ENCODE peak calls at places on chromosomes 11 and 22, in nine cellular contexts. D is left lung, V is psoas muscle, Y is WTC11, B is BE2C, X is mesothelial cell of epicardium, K is epithelial cell of esophagus, P is AG09309, H is transverse colon. O is an unnamed sample.

GRCh38 chr11:65536412-65537295 is 11.8 kb downstream of the SCYL1 start:
- DNase-seq in D (no peak), V (no peak), Y (no peak), B (no peak), X (no peak), K (no peak), P (no peak), H (no peak), O (no peak)

GRCh38 chr22:36928826-36929535 is 15.6 kb downstream of the CSF2RB start:
- DNase-seq in D (no peak), V (no peak), Y (no peak), B (no peak), X (no peak), K (no peak), P (no peak), H (no peak), O (no peak)

GRCh38 chr22:46974077-46974476 is 211.6 kb downstream of the TBC1D22A start:
- DNase-seq in D (no peak), V (no peak), Y (no peak), B (no peak), X (no peak), K (no peak), P (no peak), H (no peak), O (no peak)

GRCh38 chr11:11980841-11981308 is 27.6 kb downstream of the DKK3 start:
- DNase-seq in D (no peak), V (no peak), Y (no peak), B (no peak), X (no peak), K (peak), P (no peak), H (no peak), O (no peak)

GRCh38 chr11:117950320-117950719 is 21.1 kb upstream of the TMPRSS13 start:
- DNase-seq in D (no peak), V (no peak), Y (no peak), B (no peak), X (no peak), K (no peak), P (no peak), H (peak), O (no peak)

GRCh38 chr22:29765905-29766631 is 739 bp downstream of the ZMAT5 start:
- DNase-seq in D (no peak), V (no peak), Y (peak), B (no peak), X (peak), K (peak), P (no peak), H (peak), O (no peak)

GRCh38 chr22:49958961-49959781 is 1.4 kb upstream of the PIM3 start:
- DNase-seq in D (peak), V (no peak), Y (no peak), B (peak), X (no peak), K (no peak), P (no peak), H (peak), O (peak)

GRCh38 chr11:71988050-71988449 is 10.7 kb upstream of the IL18BP start:
- DNase-seq in D (no peak), V (no peak), Y (no peak), B (no peak), X (no peak), K (no peak), P (peak), H (no peak), O (no peak)

GRCh38 chr22:24357547-24357946 is 69.9 kb upstream of the ADORA2A start:
- DNase-seq in D (no peak), V (no peak), Y (no peak), B (no peak), X (no peak), K (peak), P (no peak), H (no peak), O (no peak)

GRCh38 chr11:6248248-6248647 is 9.4 kb downstream of the CNGA4 start:
- DNase-seq in D (no peak), V (no peak), Y (no peak), B (no peak), X (no peak), K (no peak), P (peak), H (no peak), O (no peak)

GRCh38 chr22:30970356-30970746 is 1.3 kb downstream of the TUG1 start:
- DNase-seq in D (no peak), V (no peak), Y (no peak), B (no peak), X (no peak), K (no peak), P (no peak), H (no peak), O (no peak)

GRCh38 chr11:19474954-19475811 is 234.4 kb upstream of the E2F8 start:
- DNase-seq in D (no peak), V (no peak), Y (no peak), B (no peak), X (no peak), K (no peak), P (no peak), H (no peak), O (no peak)

GRCh38 chr22:27247691-27248434 is 553.7 kb downstream of the MN1 start:
- DNase-seq in D (no peak), V (no peak), Y (no peak), B (no peak), X (no peak), K (no peak), P (no peak), H (no peak), O (no peak)

GRCh38 chr22:30265851-30266444 is 703 bp downstream of the OSM start:
- DNase-seq in D (peak), V (peak), Y (no peak), B (no peak), X (no peak), K (no peak), P (no peak), H (peak), O (no peak)

GRCh38 chr11:80668039-80668438 is 1227.2 kb upstream of the TENM4 start:
- DNase-seq in D (no peak), V (no peak), Y (peak), B (no peak), X (no peak), K (no peak), P (no peak), H (no peak), O (no peak)

GRCh38 chr11:19365743-19366410 is 125.1 kb upstream of the E2F8 start:
- DNase-seq in D (no peak), V (no peak), Y (no peak), B (no peak), X (no peak), K (no peak), P (no peak), H (no peak), O (no peak)

GRCh38 chr11:1785749-1786261 is 22.1 kb upstream of the CTSD start:
- DNase-seq in D (peak), V (no peak), Y (no peak), B (no peak), X (no peak), K (no peak), P (no peak), H (no peak), O (no peak)

GRCh38 chr22:44658371-44658953 is 43.5 kb upstream of the PRR5 start:
- DNase-seq in D (no peak), V (peak), Y (no peak), B (no peak), X (no peak), K (no peak), P (peak), H (peak), O (no peak)

GRCh38 chr11:81159900-81160299 is 1573.8 kb downstream of the FAM181B start:
- DNase-seq in D (no peak), V (no peak), Y (no peak), B (no peak), X (no peak), K (no peak), P (no peak), H (no peak), O (no peak)

GRCh38 chr11:64629796-64630562 is 39.0 kb downstream of the SLC22A12 start:
- DNase-seq in D (no peak), V (no peak), Y (peak), B (peak), X (no peak), K (peak), P (no peak), H (peak), O (peak)

GRCh38 chr11:65953471-65953870 is 8.1 kb upstream of the SART1 start:
- DNase-seq in D (no peak), V (no peak), Y (no peak), B (no peak), X (no peak), K (no peak), P (no peak), H (no peak), O (no peak)

GRCh38 chr11:73345481-73346147 is 30.6 kb upstream of the RELT start:
- DNase-seq in D (no peak), V (no peak), Y (no peak), B (no peak), X (no peak), K (no peak), P (no peak), H (no peak), O (no peak)

GRCh38 chr11:125671561-125671960 is 9.1 kb downstream of the ACRV1 start:
- DNase-seq in D (no peak), V (no peak), Y (no peak), B (no peak), X (no peak), K (no peak), P (no peak), H (no peak), O (no peak)

GRCh38 chr22:29079218-29079901 is 6.5 kb downstream of the KREMEN1 start:
- DNase-seq in D (no peak), V (no peak), Y (no peak), B (peak), X (no peak), K (no peak), P (no peak), H (peak), O (no peak)

GRCh38 chr11:30016588-30017363 is at the start of gene KCNA4:
- DNase-seq in D (no peak), V (no peak), Y (peak), B (peak), X (peak), K (peak), P (no peak), H (no peak), O (peak)

GRCh38 chr11:32440920-32441319 is 5.6 kb upstream of the WT1 start:
- DNase-seq in D (no peak), V (no peak), Y (no peak), B (no peak), X (no peak), K (no peak), P (no peak), H (no peak), O (peak)

GRCh38 chr11:57567210-57567511 is 311 bp downstream of the UBE2L6 start:
- DNase-seq in D (no peak), V (no peak), Y (no peak), B (no peak), X (no peak), K (no peak), P (no peak), H (peak), O (no peak)

GRCh38 chr11:112114460-112114859 is 27.8 kb downstream of the SDHD start:
- DNase-seq in D (no peak), V (no peak), Y (no peak), B (no peak), X (no peak), K (no peak), P (no peak), H (no peak), O (no peak)

DNA sequence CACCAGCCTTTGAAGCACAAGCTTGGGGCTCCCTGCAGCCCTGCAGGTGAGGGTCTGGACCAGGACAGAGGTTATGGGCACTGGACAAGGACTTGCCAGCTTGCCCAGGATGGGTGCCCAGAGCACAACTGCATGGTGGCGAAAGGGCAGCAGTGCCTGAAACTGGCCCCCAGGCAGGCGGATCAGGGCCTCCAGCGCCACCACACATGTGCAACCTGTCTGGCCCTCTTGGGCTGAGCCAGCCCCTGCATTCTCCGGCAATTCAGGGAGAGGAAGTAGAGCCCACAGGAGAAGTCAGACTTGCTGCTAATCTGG is 18.8 kb downstream of the MB start:
- DNase-seq in D (no peak), V (no peak), Y (no peak), B (no peak), X (no peak), K (no peak), P (no peak), H (no peak), O (no peak)
- TF ChIP-seq CTCF in D (no peak), V (no peak), Y (no peak), B (no peak), X (no peak), K (no peak), P (no peak), H (no peak), O (no peak)

GRCh38 chr22:42074153-42074750 is at the start of gene PHETA2:
- DNase-seq in D (peak), V (peak), Y (peak), B (no peak), X (peak), K (peak), P (no peak), H (peak), O (no peak)
- TF ChIP-seq CTCF in D (peak), V (peak), Y (peak), B (no peak), X (peak), K (peak), P (peak), H (peak), O (no peak)

DNA sequence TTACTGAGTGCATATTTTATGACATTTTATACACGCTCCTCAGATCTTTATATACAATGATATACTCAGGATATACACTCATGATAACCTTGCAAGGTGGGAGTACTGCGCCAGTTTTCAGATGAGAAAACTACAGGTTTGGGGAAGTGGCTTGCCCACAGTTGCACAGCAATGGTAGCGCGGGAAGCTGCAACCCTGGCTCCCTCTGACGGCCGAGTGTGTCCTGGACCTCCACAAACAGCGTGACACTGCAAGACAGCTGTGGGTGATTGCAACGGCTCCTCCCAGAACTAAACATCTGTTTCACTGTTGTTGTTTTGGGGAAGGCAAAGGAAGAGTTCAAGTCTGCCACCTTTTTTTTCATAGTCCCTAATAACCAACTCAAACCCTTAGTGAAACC is 47.0 kb downstream of the PACSIN2 start:
- DNase-seq in D (peak), V (peak), Y (no peak), B (no peak), X (no peak), K (no peak), P (no peak), H (peak), O (no peak)
- TF ChIP-seq CTCF in D (peak), V (peak), Y (no peak), B (no peak), X (no peak), K (no peak), P (peak), H (no peak), O (no peak)

DNA sequence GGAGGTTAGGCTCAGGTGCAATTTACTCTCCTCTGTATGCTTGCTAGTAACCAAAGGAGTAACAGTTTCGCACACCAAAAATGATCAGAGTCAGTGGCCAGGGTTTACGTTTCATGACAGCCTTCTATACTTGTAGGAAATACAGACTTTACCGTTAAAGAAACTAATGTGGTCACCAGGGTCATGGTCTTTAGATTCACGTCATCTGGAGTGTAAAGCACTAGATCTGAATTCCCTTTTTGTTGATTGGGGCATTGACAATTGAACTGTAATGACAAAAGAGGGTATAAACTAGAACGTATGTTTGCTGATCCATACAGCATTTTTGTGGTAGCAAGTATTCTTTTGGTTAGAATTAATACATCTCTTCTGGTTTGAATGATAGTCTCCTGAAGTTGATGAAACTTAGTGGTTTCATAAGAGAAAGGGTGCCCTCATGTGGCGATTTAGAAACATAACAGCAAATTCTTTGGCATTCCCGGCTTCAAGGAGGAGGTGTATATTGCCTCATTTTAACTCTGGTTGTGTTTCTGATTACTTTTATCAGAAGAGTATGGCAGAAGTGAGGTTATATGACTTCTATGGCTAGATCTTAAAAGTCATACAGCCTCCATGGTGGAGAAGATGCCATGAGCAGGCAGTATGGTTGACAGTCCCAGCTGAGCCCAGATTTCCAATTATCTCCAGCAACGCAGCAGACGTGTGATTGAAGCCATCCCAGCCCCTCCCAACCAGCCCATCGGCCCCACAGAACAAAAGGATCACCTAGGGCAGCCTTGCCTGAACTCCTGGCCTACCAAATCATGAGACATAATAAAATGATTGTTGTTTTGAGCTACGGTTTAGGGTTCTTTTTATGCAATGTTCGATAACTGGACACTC is 35.1 kb downstream of the MMP7 start:
- DNase-seq in D (no peak), V (no peak), Y (peak), B (peak), X (no peak), K (peak), P (peak), H (peak), O (peak)
- TF ChIP-seq CTCF in D (peak), V (peak), Y (peak), B (peak), X (peak), K (peak), P (peak), H (peak), O (peak)

O was measured in nephron progenitor cell.